ENCODE peak calls at places on chromosomes 12 and 14, in five cellular contexts. T is body of pancreas, D is A549, V is mammary epithelial cell, P is brain microvascular endothelial cell. G is an unnamed sample.

GRCh38 chr12:991350-992278 is 591 bp downstream of the ERC1 start:
- DNase-seq in T (no peak), D (peak), P (no peak), V (peak), G (no peak)

GRCh38 chr14:50559990-50560928 is at the start of gene ATL1:
- DNase-seq in V (peak), P (peak), T (peak), D (peak), G (no peak)

GRCh38 chr12:90826031-90826430 is 128.9 kb downstream of the CCER1 start:
- DNase-seq in T (no peak), D (no peak), P (no peak), V (no peak), G (no peak)

GRCh38 chr12:57377103-57377840 is 53.6 kb downstream of the R3HDM2 start:
- DNase-seq in P (no peak), T (no peak), D (no peak), V (no peak), G (no peak)

GRCh38 chr12:109112720-109113465 is 3.5 kb upstream of the ACACB start:
- DNase-seq in T (peak), D (no peak), V (no peak), P (no peak), G (no peak)

GRCh38 chr12:2318286-2318685 is 265.5 kb downstream of the CACNA1C start:
- DNase-seq in T (no peak), V (no peak), D (no peak), P (no peak), G (no peak)

GRCh38 chr14:72401632-72402428 is 469.6 kb downstream of the RGS6 start:
- DNase-seq in D (no peak), P (peak), T (no peak), V (no peak), G (no peak)

GRCh38 chr14:96167224-96168148 is 37.2 kb upstream of the BDKRB2 start:
- DNase-seq in P (peak), D (peak), V (peak), T (no peak), G (no peak)

GRCh38 chr14:95575820-95576473 is 41.1 kb downstream of the GLRX5 start:
- DNase-seq in P (no peak), T (no peak), V (no peak), D (no peak), G (no peak)

GRCh38 chr14:32329146-32329545 is at the start of gene AKAP6:
- DNase-seq in T (no peak), P (no peak), D (no peak), V (no peak), G (no peak)

DNA sequence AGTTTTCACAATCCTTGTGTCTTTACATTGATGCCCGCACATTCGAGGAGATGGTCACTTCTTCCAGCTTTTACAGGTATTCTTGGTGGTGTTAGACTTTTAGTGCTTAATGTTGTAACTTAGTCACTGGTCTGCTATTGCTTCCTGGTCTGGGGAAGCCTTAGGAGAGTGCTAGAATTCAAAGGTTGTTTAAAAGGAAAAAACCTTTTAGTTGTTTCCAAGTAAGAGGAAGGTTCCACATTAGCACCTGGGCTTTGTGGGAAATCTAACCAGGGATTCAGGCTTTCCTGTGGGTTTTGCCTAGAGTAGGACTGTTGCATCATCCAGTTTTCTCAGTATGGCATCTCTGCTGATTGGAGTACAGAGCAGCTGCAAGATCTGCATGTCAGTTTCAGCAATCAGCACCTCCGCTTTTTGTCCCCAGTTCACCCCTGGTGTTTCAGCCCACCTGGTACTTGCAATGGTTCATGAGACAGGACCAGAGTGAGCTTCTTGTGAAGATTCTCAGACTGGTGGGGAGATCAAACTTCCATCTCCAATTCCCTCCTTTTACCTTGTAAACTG is 44.0 kb upstream of the PLBD1 start:
- DNase-seq in D (no peak), V (no peak), P (no peak), T (no peak), G (no peak)
- H3K27ac ChIP-seq in D (no peak), V (no peak), P (no peak), T (no peak), G (no peak)

GRCh38 chr12:124751654-124752355 is 111.9 kb downstream of the SCARB1 start:
- DNase-seq in D (no peak), P (no peak), V (no peak), T (no peak), G (no peak)
- H3K27ac ChIP-seq in D (peak), P (no peak), V (no peak), T (peak), G (no peak)

DNA sequence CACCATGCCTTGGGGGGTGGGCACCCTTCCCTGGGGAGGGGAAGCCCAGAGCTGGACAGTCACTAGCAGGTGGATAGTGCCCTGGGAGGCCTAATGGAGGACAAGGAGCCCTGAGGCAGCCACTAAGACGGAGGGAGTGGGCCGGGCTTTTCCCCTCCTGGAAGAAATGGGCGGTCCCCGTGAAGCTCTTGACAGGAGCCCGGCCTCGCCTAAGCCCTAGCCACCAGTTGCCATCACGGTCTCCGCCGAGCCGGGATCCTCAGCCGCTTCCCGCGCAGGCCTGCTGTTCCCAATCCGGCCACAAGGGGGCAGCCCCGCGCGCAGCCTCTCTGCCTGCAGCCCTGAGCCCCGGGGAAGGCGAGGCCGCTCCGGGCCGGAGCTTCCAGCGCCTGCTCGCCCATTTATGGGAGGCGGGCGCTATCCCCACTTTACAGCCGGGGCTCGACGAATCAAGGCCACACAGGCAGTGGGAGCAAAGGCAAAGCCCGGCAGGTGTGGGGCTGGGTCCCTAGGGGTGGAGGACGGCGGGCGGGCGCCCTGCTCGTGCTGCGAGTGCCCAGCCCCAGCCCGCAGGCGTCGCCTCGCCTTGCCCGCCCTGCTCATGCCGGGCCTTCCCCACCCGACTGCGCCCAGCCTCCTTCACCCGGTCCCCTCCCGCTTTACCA is 61.5 kb downstream of the LGMN start:
- DNase-seq in V (peak), T (peak), P (peak), D (peak), G (peak)
- H3K27ac ChIP-seq in V (no peak), T (peak), P (no peak), D (peak), G (peak)

DNA sequence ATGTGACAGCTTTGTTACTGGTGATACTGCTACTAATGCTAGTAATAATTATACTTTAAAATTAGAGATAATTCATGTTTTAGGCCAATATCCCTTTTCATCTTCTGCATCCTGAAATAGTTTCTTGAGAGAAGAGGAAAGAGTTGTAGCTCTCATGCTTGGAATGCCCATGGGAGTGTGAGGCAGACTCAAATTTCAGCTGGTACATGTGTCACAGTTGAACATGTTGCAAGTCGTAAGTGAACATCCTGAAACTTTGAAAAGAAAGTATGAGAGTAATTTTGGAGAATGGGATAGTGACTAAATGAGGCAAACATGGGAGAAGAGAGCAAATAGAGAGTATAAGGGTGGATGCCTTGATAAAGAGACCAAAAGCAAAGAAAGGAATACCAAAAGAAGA is 168.0 kb downstream of the TMTC3 start:
- DNase-seq in D (no peak), T (no peak), V (peak), P (peak), G (no peak)
- H3K27ac ChIP-seq in D (peak), T (no peak), V (peak), P (peak), G (no peak)

GRCh38 chr12:114397978-114398881 is 7.7 kb downstream of the TBX5 start:
- DNase-seq in P (no peak), V (no peak), T (no peak), D (no peak), G (no peak)

GRCh38 chr12:114393569-114393968 is 12.4 kb downstream of the TBX5 start:
- DNase-seq in T (no peak), V (no peak), D (no peak), P (no peak), G (no peak)

GRCh38 chr12:114396153-114396868 is 9.6 kb downstream of the TBX5 start:
- DNase-seq in V (no peak), T (no peak), D (no peak), P (no peak), G (no peak)

GRCh38 chr12:114396869-114397719 is 8.8 kb downstream of the TBX5 start:
- DNase-seq in D (no peak), V (no peak), T (no peak), P (no peak), G (no peak)

GRCh38 chr12:114395755-114396152 is 10.2 kb downstream of the TBX5 start:
- DNase-seq in P (no peak), T (no peak), D (no peak), V (no peak), G (no peak)
- H3K27ac ChIP-seq in P (no peak), T (no peak), D (no peak), V (no peak), G (no peak)

DNA sequence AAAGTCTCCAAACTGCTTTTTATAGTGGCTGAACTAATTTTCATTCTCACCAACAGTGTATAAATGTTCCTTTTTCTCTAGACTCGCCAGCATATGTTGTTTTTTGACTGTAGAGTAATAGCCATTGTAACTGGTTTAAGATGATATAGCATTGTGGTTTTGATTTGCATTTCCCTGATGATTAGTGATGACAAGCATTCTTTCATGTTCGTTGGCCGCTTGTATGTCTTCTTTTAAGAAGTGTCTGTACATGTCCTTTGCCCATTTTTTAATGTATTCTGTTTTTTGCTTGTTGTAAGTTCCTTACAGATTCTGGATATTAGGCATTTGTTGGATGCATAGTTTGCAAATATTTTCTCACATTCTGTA is 404.9 kb downstream of the FLRT2 start:
- DNase-seq in P (no peak), T (no peak), D (no peak), V (peak), G (no peak)
- H3K27ac ChIP-seq in P (no peak), T (peak), D (peak), V (no peak), G (peak)

DNA sequence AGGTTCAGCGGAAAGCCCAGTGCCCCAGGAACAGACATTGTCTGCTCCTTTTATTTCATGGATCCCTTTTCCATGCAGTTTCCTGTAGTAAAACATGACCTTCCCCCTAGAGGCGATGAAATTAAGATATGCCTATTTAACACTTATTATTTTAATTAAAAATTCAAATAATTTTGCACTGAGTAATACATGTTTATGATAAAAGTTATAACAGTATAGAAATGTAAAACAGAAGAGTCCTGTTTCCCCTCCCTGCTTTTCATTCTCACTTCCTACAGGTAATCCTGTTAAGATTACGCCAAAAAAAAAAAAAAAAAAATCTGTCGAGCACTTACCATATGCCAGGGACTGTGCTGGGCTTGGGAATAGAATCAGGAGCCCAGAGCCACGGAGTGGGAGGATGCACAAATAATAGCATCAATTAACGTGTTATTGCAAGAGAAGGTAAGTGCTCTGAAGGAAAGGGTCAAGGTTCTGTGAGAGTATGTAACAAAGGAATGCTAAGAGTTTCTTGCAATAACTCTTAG is 830 bp upstream of the LPCAT3 start:
- DNase-seq in T (no peak), D (no peak), P (no peak), V (no peak), G (no peak)
- H3K27ac ChIP-seq in T (peak), D (peak), P (no peak), V (no peak), G (peak)

DNA sequence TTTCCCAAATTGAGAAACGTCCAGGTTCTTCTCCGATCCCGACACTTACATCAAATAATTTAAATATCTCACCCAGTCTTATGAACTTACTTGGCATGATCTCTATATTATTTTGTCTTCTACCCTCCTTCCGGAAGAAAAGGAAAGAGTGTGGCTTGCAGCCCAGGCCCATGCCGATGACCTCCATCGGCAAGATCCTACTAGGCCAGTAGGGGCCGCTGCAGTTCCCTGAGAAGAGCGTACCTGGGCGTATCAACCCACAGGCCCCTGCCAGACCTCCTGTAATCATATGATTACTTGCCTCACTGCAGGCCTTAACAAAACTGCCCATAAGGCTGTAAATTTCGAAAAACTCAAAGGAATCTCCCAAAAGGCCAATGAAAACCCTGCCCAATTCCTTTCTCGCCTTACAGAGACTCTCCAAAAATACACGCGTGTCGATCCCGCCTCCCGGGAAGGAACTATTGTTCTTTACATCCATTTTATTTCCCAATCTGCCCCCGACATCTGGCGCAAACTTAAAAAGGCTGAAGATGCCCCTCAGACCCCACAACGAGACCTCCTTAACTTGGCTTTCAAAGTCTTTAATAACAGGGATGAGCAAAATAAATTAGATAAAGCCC is 69.6 kb downstream of the MOK start:
- DNase-seq in V (peak), T (peak), D (peak), P (peak), G (peak)
- H3K27ac ChIP-seq in V (no peak), T (no peak), D (peak), P (peak), G (no peak)